ENCODE peak calls at places on chromosomes 3 and 15, in five cellular contexts. One of them, this sample, is unnamed.

GRCh38 chr15:25477816-25478215 is 39.0 kb upstream of the UBE3A start:
- DNase-seq in lower lobe of right lung: no peak
- DNase-seq in nephron progenitor cell: no peak
- DNase-seq in IMR-90: no peak
- DNase-seq in lower leg skin: no peak
- DNase-seq in this sample: no peak

GRCh38 chr3:149936812-149937230 is 33.9 kb downstream of the PFN2 start:
- DNase-seq in lower lobe of right lung: no peak
- DNase-seq in nephron progenitor cell: peak; percentile 59
- DNase-seq in IMR-90: peak; percentile 62
- DNase-seq in lower leg skin: no peak
- DNase-seq in this sample: peak; percentile 31

GRCh38 chr15:34116620-34117019 is 14.7 kb downstream of the PGBD4 start:
- DNase-seq in lower lobe of right lung: no peak
- DNase-seq in nephron progenitor cell: no peak
- DNase-seq in IMR-90: no peak
- DNase-seq in lower leg skin: no peak
- DNase-seq in this sample: no peak

GRCh38 chr15:60408438-60409105 is 10.8 kb upstream of the ANXA2 start:
- DNase-seq in lower lobe of right lung: no peak
- DNase-seq in nephron progenitor cell: no peak
- DNase-seq in IMR-90: peak; percentile 88
- DNase-seq in lower leg skin: no peak
- DNase-seq in this sample: peak; percentile 87

GRCh38 chr3:67551366-67552016 is 102.9 kb downstream of the SUCLG2 start:
- DNase-seq in lower lobe of right lung: no peak
- DNase-seq in nephron progenitor cell: no peak
- DNase-seq in IMR-90: no peak
- DNase-seq in lower leg skin: no peak
- DNase-seq in this sample: no peak

GRCh38 chr3:58355174-58355573 is 22.5 kb downstream of the PXK start:
- DNase-seq in lower lobe of right lung: no peak
- DNase-seq in nephron progenitor cell: no peak
- DNase-seq in IMR-90: no peak
- DNase-seq in lower leg skin: no peak
- DNase-seq in this sample: no peak

GRCh38 chr3:189863031-189863430 is 231.8 kb downstream of the TP63 start:
- DNase-seq in lower lobe of right lung: no peak
- DNase-seq in nephron progenitor cell: no peak
- DNase-seq in IMR-90: no peak
- DNase-seq in lower leg skin: no peak
- DNase-seq in this sample: no peak

GRCh38 chr3:52121459-52121795 is 32.8 kb downstream of the POC1A start:
- DNase-seq in lower lobe of right lung: peak; percentile 62
- DNase-seq in nephron progenitor cell: no peak
- DNase-seq in IMR-90: no peak
- DNase-seq in lower leg skin: no peak
- DNase-seq in this sample: no peak

GRCh38 chr3:172082269-172082668 is 42.9 kb downstream of the FNDC3B start:
- DNase-seq in lower lobe of right lung: no peak
- DNase-seq in nephron progenitor cell: no peak
- DNase-seq in IMR-90: peak; percentile 95
- DNase-seq in lower leg skin: peak; percentile 64
- DNase-seq in this sample: peak; percentile 65

GRCh38 chr15:57849332-57849731 is 142.8 kb downstream of the POLR2M start:
- DNase-seq in lower lobe of right lung: no peak
- DNase-seq in nephron progenitor cell: no peak
- DNase-seq in IMR-90: no peak
- DNase-seq in lower leg skin: no peak
- DNase-seq in this sample: no peak

GRCh38 chr3:158094235-158094916 is 11.8 kb downstream of the SHOX2 start:
- DNase-seq in lower lobe of right lung: no peak
- DNase-seq in nephron progenitor cell: peak; percentile 69
- DNase-seq in IMR-90: no peak
- DNase-seq in lower leg skin: no peak
- DNase-seq in this sample: no peak

GRCh38 chr3:194893121-194893979 is 207.7 kb downstream of the FAM43A start:
- DNase-seq in lower lobe of right lung: no peak
- DNase-seq in nephron progenitor cell: no peak
- DNase-seq in IMR-90: no peak
- DNase-seq in lower leg skin: no peak
- DNase-seq in this sample: no peak

GRCh38 chr15:94205366-94205765 is 26.0 kb upstream of the MCTP2 start:
- DNase-seq in lower lobe of right lung: no peak
- DNase-seq in nephron progenitor cell: no peak
- DNase-seq in IMR-90: peak; percentile 18
- DNase-seq in lower leg skin: no peak
- DNase-seq in this sample: no peak

GRCh38 chr15:99704444-99704838 is 28.8 kb downstream of the LYSMD4 start:
- DNase-seq in lower lobe of right lung: no peak
- DNase-seq in nephron progenitor cell: peak; percentile 28
- DNase-seq in IMR-90: peak; percentile 90
- DNase-seq in lower leg skin: peak; percentile 74
- DNase-seq in this sample: no peak

GRCh38 chr15:67194171-67195114 is 60.0 kb downstream of the AAGAB start:
- DNase-seq in lower lobe of right lung: no peak
- DNase-seq in nephron progenitor cell: no peak
- DNase-seq in IMR-90: no peak
- DNase-seq in lower leg skin: no peak
- DNase-seq in this sample: no peak

GRCh38 chr3:43379343-43379742 is 93.0 kb downstream of the SNRK start:
- DNase-seq in lower lobe of right lung: no peak
- DNase-seq in nephron progenitor cell: no peak
- DNase-seq in IMR-90: peak; percentile 82
- DNase-seq in lower leg skin: no peak
- DNase-seq in this sample: no peak

GRCh38 chr3:123346726-123347125 is 102.2 kb downstream of the ADCY5 start:
- DNase-seq in lower lobe of right lung: no peak
- DNase-seq in nephron progenitor cell: no peak
- DNase-seq in IMR-90: no peak
- DNase-seq in lower leg skin: no peak
- DNase-seq in this sample: no peak

GRCh38 chr3:191329654-191330308 is 545 bp downstream of the UTS2B start:
- DNase-seq in lower lobe of right lung: peak; percentile 71
- DNase-seq in nephron progenitor cell: peak; percentile 44
- DNase-seq in IMR-90: peak; percentile 71
- DNase-seq in lower leg skin: peak; percentile 29
- DNase-seq in this sample: peak; percentile 83

GRCh38 chr15:38814891-38815290 is 250.3 kb upstream of the RASGRP1 start:
- DNase-seq in lower lobe of right lung: no peak
- DNase-seq in nephron progenitor cell: no peak
- DNase-seq in IMR-90: no peak
- DNase-seq in lower leg skin: no peak
- DNase-seq in this sample: no peak

GRCh38 chr3:133188996-133189395 is 150.8 kb downstream of the TMEM108 start:
- DNase-seq in lower lobe of right lung: no peak
- DNase-seq in nephron progenitor cell: no peak
- DNase-seq in IMR-90: no peak
- DNase-seq in lower leg skin: no peak
- DNase-seq in this sample: no peak

GRCh38 chr3:172142074-172143059 is 103.0 kb downstream of the FNDC3B start:
- DNase-seq in lower lobe of right lung: no peak
- DNase-seq in nephron progenitor cell: no peak
- DNase-seq in IMR-90: peak; percentile 91
- DNase-seq in lower leg skin: no peak
- DNase-seq in this sample: no peak

GRCh38 chr15:48086582-48086981 is 34.2 kb upstream of the SLC24A5 start:
- DNase-seq in lower lobe of right lung: no peak
- DNase-seq in nephron progenitor cell: no peak
- DNase-seq in IMR-90: no peak
- DNase-seq in lower leg skin: no peak
- DNase-seq in this sample: peak; percentile 38

GRCh38 chr3:99852851-99853250 is 35.2 kb downstream of the CMSS1 start:
- DNase-seq in lower lobe of right lung: no peak
- DNase-seq in nephron progenitor cell: no peak
- DNase-seq in IMR-90: no peak
- DNase-seq in lower leg skin: no peak
- DNase-seq in this sample: no peak

GRCh38 chr3:130850044-130850797 is 43.7 kb upstream of the ATP2C1 start:
- DNase-seq in lower lobe of right lung: no peak
- DNase-seq in nephron progenitor cell: no peak
- DNase-seq in IMR-90: peak; percentile 46
- DNase-seq in lower leg skin: peak; percentile 45
- DNase-seq in this sample: no peak

GRCh38 chr3:193805448-193805847 is 212.4 kb downstream of the OPA1 start:
- DNase-seq in lower lobe of right lung: no peak
- DNase-seq in nephron progenitor cell: no peak
- DNase-seq in IMR-90: peak; percentile 80
- DNase-seq in lower leg skin: peak; percentile 71
- DNase-seq in this sample: peak; percentile 42

GRCh38 chr15:71715914-71716313 is 94.4 kb upstream of the NR2E3 start:
- DNase-seq in lower lobe of right lung: no peak
- DNase-seq in nephron progenitor cell: no peak
- DNase-seq in IMR-90: no peak
- DNase-seq in lower leg skin: no peak
- DNase-seq in this sample: no peak

GRCh38 chr3:190807719-190808375 is 54.6 kb downstream of the GMNC start:
- DNase-seq in lower lobe of right lung: peak; percentile 69
- DNase-seq in nephron progenitor cell: no peak
- DNase-seq in IMR-90: no peak
- DNase-seq in lower leg skin: peak; percentile 37
- DNase-seq in this sample: no peak

GRCh38 chr3:149393355-149394165 is 16.1 kb upstream of the TM4SF1 start:
- DNase-seq in lower lobe of right lung: peak; percentile 84
- DNase-seq in nephron progenitor cell: peak; percentile 59
- DNase-seq in IMR-90: peak; percentile 83
- DNase-seq in lower leg skin: no peak
- DNase-seq in this sample: no peak

GRCh38 chr15:101203607-101204006 is 48.2 kb downstream of the CHSY1 start:
- DNase-seq in lower lobe of right lung: no peak
- DNase-seq in nephron progenitor cell: no peak
- DNase-seq in IMR-90: no peak
- DNase-seq in lower leg skin: no peak
- DNase-seq in this sample: no peak

GRCh38 chr3:98903705-98904481 is 2.4 kb upstream of the DCBLD2 start:
- DNase-seq in lower lobe of right lung: no peak
- DNase-seq in nephron progenitor cell: no peak
- DNase-seq in IMR-90: no peak
- DNase-seq in lower leg skin: no peak
- DNase-seq in this sample: peak; percentile 32

GRCh38 chr3:58434990-58435389 is 1.4 kb upstream of the PDHB start:
- DNase-seq in lower lobe of right lung: no peak
- DNase-seq in nephron progenitor cell: peak; percentile 8
- DNase-seq in IMR-90: peak; percentile 73
- DNase-seq in lower leg skin: no peak
- DNase-seq in this sample: peak; percentile 86

GRCh38 chr3:14203521-14204079 is 25.0 kb downstream of the LSM3 start:
- DNase-seq in lower lobe of right lung: peak; percentile 50
- DNase-seq in nephron progenitor cell: peak; percentile 66
- DNase-seq in IMR-90: peak; percentile 87
- DNase-seq in lower leg skin: peak; percentile 75
- DNase-seq in this sample: peak; percentile 83

GRCh38 chr3:197219627-197220026 is 78.8 kb downstream of the DLG1 start:
- DNase-seq in lower lobe of right lung: no peak
- DNase-seq in nephron progenitor cell: no peak
- DNase-seq in IMR-90: no peak
- DNase-seq in lower leg skin: no peak
- DNase-seq in this sample: peak; percentile 64

GRCh38 chr3:48130321-48130881 is 57.8 kb downstream of the CDC25A start:
- DNase-seq in lower lobe of right lung: peak; percentile 67
- DNase-seq in nephron progenitor cell: no peak
- DNase-seq in IMR-90: peak; percentile 96
- DNase-seq in lower leg skin: peak; percentile 27
- DNase-seq in this sample: peak; percentile 83

GRCh38 chr3:128481438-128481942 is 11.5 kb downstream of the GATA2 start:
- DNase-seq in lower lobe of right lung: peak; percentile 52
- DNase-seq in nephron progenitor cell: peak; percentile 69
- DNase-seq in IMR-90: no peak
- DNase-seq in lower leg skin: no peak
- DNase-seq in this sample: peak; percentile 90

GRCh38 chr3:134651347-134652041 is 672 bp upstream of the KY start:
- DNase-seq in lower lobe of right lung: no peak
- DNase-seq in nephron progenitor cell: no peak
- DNase-seq in IMR-90: peak; percentile 26
- DNase-seq in lower leg skin: peak; percentile 12
- DNase-seq in this sample: peak; percentile 90

GRCh38 chr3:183799471-183799870 is 25.9 kb downstream of the MAP6D1 start:
- DNase-seq in lower lobe of right lung: no peak
- DNase-seq in nephron progenitor cell: no peak
- DNase-seq in IMR-90: no peak
- DNase-seq in lower leg skin: no peak
- DNase-seq in this sample: no peak

GRCh38 chr3:55485208-55485791 is 1.8 kb downstream of the WNT5A start:
- DNase-seq in lower lobe of right lung: peak; percentile 84
- DNase-seq in nephron progenitor cell: peak; percentile 91
- DNase-seq in IMR-90: peak; percentile 88
- DNase-seq in lower leg skin: no peak
- DNase-seq in this sample: peak; percentile 98

DNA sequence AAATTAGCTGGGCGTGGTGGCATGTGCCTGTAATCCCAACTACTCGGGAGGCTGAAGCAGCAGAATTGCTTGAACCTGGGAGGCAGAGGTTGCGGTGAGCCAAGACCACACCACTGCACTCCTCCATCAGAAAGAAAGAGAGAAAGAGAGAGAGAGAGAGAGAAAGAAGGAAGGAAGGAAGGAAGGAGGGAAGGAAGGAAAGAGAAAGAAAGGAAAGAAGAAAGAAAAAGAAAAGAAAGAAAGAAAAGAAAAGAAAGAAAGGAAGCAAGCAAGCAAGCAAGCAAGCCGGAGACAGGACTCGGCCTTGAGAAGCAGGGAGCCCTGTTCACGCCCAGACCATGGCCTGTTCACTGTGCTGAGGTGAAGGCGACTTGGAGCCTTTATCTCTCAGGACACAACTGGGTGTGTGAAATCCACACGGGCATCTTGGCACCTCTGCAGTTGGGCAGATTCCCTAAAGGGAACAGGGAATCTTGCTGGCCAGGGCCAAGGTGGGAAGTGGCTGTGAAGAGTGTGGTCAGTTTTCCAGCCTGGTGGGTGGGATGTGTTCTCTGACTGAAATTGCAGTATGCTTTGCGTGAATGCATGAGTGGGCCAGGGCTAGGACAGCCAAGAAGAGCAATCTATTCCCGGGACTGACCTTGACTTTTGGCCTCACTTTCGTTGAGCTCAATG is 90.3 kb downstream of the CORO2B start:
- DNase-seq in lower lobe of right lung: no peak
- DNase-seq in nephron progenitor cell: no peak
- DNase-seq in IMR-90: no peak
- DNase-seq in lower leg skin: no peak
- DNase-seq in this sample: no peak
- TF ChIP-seq CTCF in lower lobe of right lung: no peak
- TF ChIP-seq CTCF in nephron progenitor cell: no peak
- TF ChIP-seq CTCF in IMR-90: no peak
- TF ChIP-seq CTCF in lower leg skin: no peak
- TF ChIP-seq CTCF in this sample: no peak

GRCh38 chr3:38136807-38137614 is at the start of gene ACAA1:
- DNase-seq in lower lobe of right lung: peak; percentile 100
- DNase-seq in nephron progenitor cell: peak; percentile 99
- DNase-seq in IMR-90: peak; percentile 98
- DNase-seq in lower leg skin: peak; percentile 100
- DNase-seq in this sample: peak; percentile 99
- TF ChIP-seq CTCF in lower lobe of right lung: no peak
- TF ChIP-seq CTCF in nephron progenitor cell: no peak
- TF ChIP-seq CTCF in IMR-90: no peak
- TF ChIP-seq CTCF in lower leg skin: no peak
- TF ChIP-seq CTCF in this sample: no peak

GRCh38 chr3:155370198-155370597 is 76.7 kb upstream of the STRIT1 start:
- DNase-seq in lower lobe of right lung: no peak
- DNase-seq in nephron progenitor cell: no peak
- DNase-seq in IMR-90: no peak
- DNase-seq in lower leg skin: no peak
- DNase-seq in this sample: no peak
- TF ChIP-seq CTCF in lower lobe of right lung: peak; percentile 11
- TF ChIP-seq CTCF in nephron progenitor cell: no peak
- TF ChIP-seq CTCF in IMR-90: no peak
- TF ChIP-seq CTCF in lower leg skin: no peak
- TF ChIP-seq CTCF in this sample: no peak

GRCh38 chr3:121488628-121489027 is 57.2 kb downstream of the POLQ start:
- DNase-seq in lower lobe of right lung: no peak
- DNase-seq in nephron progenitor cell: no peak
- DNase-seq in IMR-90: no peak
- DNase-seq in lower leg skin: no peak
- DNase-seq in this sample: no peak
- TF ChIP-seq CTCF in lower lobe of right lung: no peak
- TF ChIP-seq CTCF in nephron progenitor cell: no peak
- TF ChIP-seq CTCF in IMR-90: no peak
- TF ChIP-seq CTCF in lower leg skin: no peak
- TF ChIP-seq CTCF in this sample: no peak